ENCODE peak calls at places on chromosome 14, in six cellular contexts. C, N, W, Y, J and O are unnamed samples.

GRCh38 chr14:58315606-58316005 is 17.3 kb downstream of the ARID4A start:
- DNase-seq in W (peak), C (no peak), Y (no peak), J (no peak), N (no peak), O (peak)

GRCh38 chr14:104734991-104735779 is 11.2 kb downstream of the ADSS1 start:
- DNase-seq in C (no peak), W (no peak), J (no peak), N (no peak), Y (no peak), O (no peak)

GRCh38 chr14:48261436-48261835 is 586.0 kb upstream of the MDGA2 start:
- DNase-seq in C (no peak), Y (no peak), N (no peak), J (no peak), W (no peak), O (no peak)

GRCh38 chr14:96245710-96246534 is 10.1 kb upstream of the BDKRB1 start:
- DNase-seq in J (no peak), C (no peak), Y (no peak), N (no peak), W (peak), O (peak)

GRCh38 chr14:28758253-28758915 is 8.2 kb upstream of the FOXG1 start:
- DNase-seq in J (no peak), W (no peak), N (no peak), C (no peak), Y (no peak), O (no peak)

GRCh38 chr14:53295985-53296582 is 143.0 kb upstream of the DDHD1 start:
- DNase-seq in W (peak), J (no peak), N (no peak), C (no peak), Y (no peak), O (peak)

GRCh38 chr14:75991753-75992152 is 6.2 kb downstream of the IFT43 start:
- DNase-seq in W (no peak), Y (no peak), J (no peak), N (no peak), C (no peak), O (no peak)

GRCh38 chr14:103087343-103087835 is 3.4 kb downstream of the LBHD2 start:
- DNase-seq in Y (no peak), C (no peak), J (no peak), W (no peak), N (no peak), O (no peak)

GRCh38 chr14:26841920-26842741 is 244.3 kb upstream of the NOVA1 start:
- DNase-seq in Y (peak), W (peak), N (peak), J (no peak), C (no peak), O (peak)

GRCh38 chr14:92615451-92615850 is 101.9 kb downstream of the RIN3 start:
- DNase-seq in N (no peak), W (no peak), J (peak), Y (no peak), C (no peak), O (no peak)

GRCh38 chr14:26008290-26008689 is 589.5 kb downstream of the NOVA1 start:
- DNase-seq in N (no peak), J (no peak), Y (no peak), C (no peak), W (no peak), O (peak)

GRCh38 chr14:21185506-21185905 is 29.6 kb upstream of the OR5AU1 start:
- DNase-seq in N (no peak), C (no peak), W (no peak), J (no peak), Y (no peak), O (no peak)

GRCh38 chr14:104361921-104362681 is 217.5 kb upstream of the C14orf180 start:
- DNase-seq in J (no peak), Y (no peak), W (no peak), N (no peak), C (no peak), O (no peak)

GRCh38 chr14:23324455-23324846 is 3.2 kb downstream of the PABPN1 start:
- DNase-seq in W (no peak), C (no peak), J (no peak), N (no peak), Y (no peak), O (no peak)

GRCh38 chr14:95191445-95192199 is 34.3 kb upstream of the DICER1 start:
- DNase-seq in N (no peak), J (no peak), Y (no peak), W (no peak), C (no peak), O (no peak)

GRCh38 chr14:54758041-54758440 is 144.6 kb downstream of the GCH1 start:
- DNase-seq in W (no peak), Y (no peak), N (no peak), C (no peak), J (no peak), O (peak)